ENCODE peak calls at places on chromosomes 12 and 14, in seven cellular contexts. One of them, this sample, is unnamed.

GRCh38 chr14:84975503-84975902 is 554.4 kb upstream of the FLRT2 start:
- DNase-seq in NCI-H1105 treated with DMSO at 0.1 percent for 48 hours: no peak
- DNase-seq in prostate gland: no peak
- DNase-seq in fibroblast of villous mesenchyme: no peak
- DNase-seq in activated naive CD8-positive, alpha-beta T cell treated with anti-CD3 and anti-CD28 coated beads, Interleukin-2, amount 10 ng/mL, durations not matched to agents 7 days and 5 days: no peak
- DNase-seq in Peyer's patch: no peak
- DNase-seq in left cardiac atrium: no peak
- DNase-seq in this sample: no peak

GRCh38 chr14:87014854-87015253 is 978.1 kb downstream of the GALC start:
- DNase-seq in NCI-H1105 treated with DMSO at 0.1 percent for 48 hours: peak; percentile 24
- DNase-seq in prostate gland: no peak
- DNase-seq in fibroblast of villous mesenchyme: no peak
- DNase-seq in activated naive CD8-positive, alpha-beta T cell treated with anti-CD3 and anti-CD28 coated beads, Interleukin-2, amount 10 ng/mL, durations not matched to agents 7 days and 5 days: no peak
- DNase-seq in Peyer's patch: no peak
- DNase-seq in left cardiac atrium: no peak
- DNase-seq in this sample: no peak

GRCh38 chr12:88242161-88242925 is 100.2 kb downstream of the TMTC3 start:
- DNase-seq in NCI-H1105 treated with DMSO at 0.1 percent for 48 hours: no peak
- DNase-seq in prostate gland: no peak
- DNase-seq in fibroblast of villous mesenchyme: peak; percentile 89
- DNase-seq in activated naive CD8-positive, alpha-beta T cell treated with anti-CD3 and anti-CD28 coated beads, Interleukin-2, amount 10 ng/mL, durations not matched to agents 7 days and 5 days: no peak
- DNase-seq in Peyer's patch: no peak
- DNase-seq in left cardiac atrium: peak; percentile 32
- DNase-seq in this sample: no peak

GRCh38 chr14:92439551-92440344 is 73.8 kb upstream of the RIN3 start:
- DNase-seq in NCI-H1105 treated with DMSO at 0.1 percent for 48 hours: peak; percentile 88
- DNase-seq in prostate gland: no peak
- DNase-seq in fibroblast of villous mesenchyme: no peak
- DNase-seq in activated naive CD8-positive, alpha-beta T cell treated with anti-CD3 and anti-CD28 coated beads, Interleukin-2, amount 10 ng/mL, durations not matched to agents 7 days and 5 days: no peak
- DNase-seq in Peyer's patch: no peak
- DNase-seq in left cardiac atrium: peak; percentile 26
- DNase-seq in this sample: peak; percentile 59

GRCh38 chr12:20631711-20632110 is 63.4 kb upstream of the SLCO1C1 start:
- DNase-seq in NCI-H1105 treated with DMSO at 0.1 percent for 48 hours: no peak
- DNase-seq in prostate gland: peak; percentile 21
- DNase-seq in fibroblast of villous mesenchyme: peak; percentile 14
- DNase-seq in activated naive CD8-positive, alpha-beta T cell treated with anti-CD3 and anti-CD28 coated beads, Interleukin-2, amount 10 ng/mL, durations not matched to agents 7 days and 5 days: no peak
- DNase-seq in Peyer's patch: no peak
- DNase-seq in left cardiac atrium: no peak
- DNase-seq in this sample: no peak

GRCh38 chr14:21467620-21468019 is 9.1 kb downstream of the RAB2B start:
- DNase-seq in NCI-H1105 treated with DMSO at 0.1 percent for 48 hours: no peak
- DNase-seq in prostate gland: no peak
- DNase-seq in fibroblast of villous mesenchyme: peak; percentile 61
- DNase-seq in activated naive CD8-positive, alpha-beta T cell treated with anti-CD3 and anti-CD28 coated beads, Interleukin-2, amount 10 ng/mL, durations not matched to agents 7 days and 5 days: no peak
- DNase-seq in Peyer's patch: no peak
- DNase-seq in left cardiac atrium: no peak
- DNase-seq in this sample: no peak

GRCh38 chr12:49331360-49332222 is 5.4 kb downstream of the C1QL4 start:
- DNase-seq in NCI-H1105 treated with DMSO at 0.1 percent for 48 hours: peak; percentile 13
- DNase-seq in prostate gland: peak; percentile 87
- DNase-seq in fibroblast of villous mesenchyme: peak; percentile 83
- DNase-seq in activated naive CD8-positive, alpha-beta T cell treated with anti-CD3 and anti-CD28 coated beads, Interleukin-2, amount 10 ng/mL, durations not matched to agents 7 days and 5 days: no peak
- DNase-seq in Peyer's patch: peak; percentile 71
- DNase-seq in left cardiac atrium: peak; percentile 66
- DNase-seq in this sample: peak; percentile 24

GRCh38 chr14:90159147-90159546 is 97.2 kb upstream of the PSMC1 start:
- DNase-seq in NCI-H1105 treated with DMSO at 0.1 percent for 48 hours: no peak
- DNase-seq in prostate gland: no peak
- DNase-seq in fibroblast of villous mesenchyme: no peak
- DNase-seq in activated naive CD8-positive, alpha-beta T cell treated with anti-CD3 and anti-CD28 coated beads, Interleukin-2, amount 10 ng/mL, durations not matched to agents 7 days and 5 days: no peak
- DNase-seq in Peyer's patch: no peak
- DNase-seq in left cardiac atrium: peak; percentile 34
- DNase-seq in this sample: no peak

GRCh38 chr12:41067941-41068645 is 120.0 kb upstream of the PDZRN4 start:
- DNase-seq in NCI-H1105 treated with DMSO at 0.1 percent for 48 hours: no peak
- DNase-seq in prostate gland: no peak
- DNase-seq in fibroblast of villous mesenchyme: no peak
- DNase-seq in activated naive CD8-positive, alpha-beta T cell treated with anti-CD3 and anti-CD28 coated beads, Interleukin-2, amount 10 ng/mL, durations not matched to agents 7 days and 5 days: no peak
- DNase-seq in Peyer's patch: no peak
- DNase-seq in left cardiac atrium: no peak
- DNase-seq in this sample: no peak